ENCODE peak calls at places on chromosomes 1 and 21, in six cellular contexts. One of them, this sample, is unnamed.

GRCh38 chr1:10765734-10766478 is 30.5 kb downstream of the CASZ1 start:
- DNase-seq in Kasumi-1: no peak
- DNase-seq in midbrain: no peak
- DNase-seq in AG09319: no peak
- DNase-seq in adipocyte: no peak
- DNase-seq in CD4-positive, alpha-beta memory T cell: no peak
- DNase-seq in this sample: no peak

GRCh38 chr1:61012365-61012764 is 70.0 kb upstream of the NFIA start:
- DNase-seq in Kasumi-1: no peak
- DNase-seq in midbrain: no peak
- DNase-seq in AG09319: no peak
- DNase-seq in adipocyte: no peak
- DNase-seq in CD4-positive, alpha-beta memory T cell: no peak
- DNase-seq in this sample: no peak

GRCh38 chr1:39623053-39623452 is 16.4 kb downstream of the HEYL start:
- DNase-seq in Kasumi-1: no peak
- DNase-seq in midbrain: peak; percentile 64
- DNase-seq in AG09319: no peak
- DNase-seq in adipocyte: no peak
- DNase-seq in CD4-positive, alpha-beta memory T cell: no peak
- DNase-seq in this sample: no peak

GRCh38 chr1:14220324-14220723 is 378.2 kb upstream of the KAZN start:
- DNase-seq in Kasumi-1: no peak
- DNase-seq in midbrain: no peak
- DNase-seq in AG09319: no peak
- DNase-seq in adipocyte: no peak
- DNase-seq in CD4-positive, alpha-beta memory T cell: no peak
- DNase-seq in this sample: no peak

GRCh38 chr1:161721738-161722343 is 497 bp downstream of the FCRLB start:
- DNase-seq in Kasumi-1: peak; percentile 64
- DNase-seq in midbrain: no peak
- DNase-seq in AG09319: no peak
- DNase-seq in adipocyte: peak; percentile 18
- DNase-seq in CD4-positive, alpha-beta memory T cell: no peak
- DNase-seq in this sample: no peak

GRCh38 chr1:153790282-153790995 is 15.2 kb downstream of the SLC27A3 start:
- DNase-seq in Kasumi-1: peak; percentile 74
- DNase-seq in midbrain: peak; percentile 84
- DNase-seq in AG09319: peak; percentile 71
- DNase-seq in adipocyte: peak; percentile 64
- DNase-seq in CD4-positive, alpha-beta memory T cell: no peak
- DNase-seq in this sample: no peak

GRCh38 chr1:94974824-94975223 is 47.9 kb upstream of the CNN3 start:
- DNase-seq in Kasumi-1: no peak
- DNase-seq in midbrain: no peak
- DNase-seq in AG09319: no peak
- DNase-seq in adipocyte: peak; percentile 59
- DNase-seq in CD4-positive, alpha-beta memory T cell: no peak
- DNase-seq in this sample: no peak

GRCh38 chr21:20308586-20308985 is 689.6 kb upstream of the NCAM2 start:
- DNase-seq in Kasumi-1: no peak
- DNase-seq in midbrain: no peak
- DNase-seq in AG09319: no peak
- DNase-seq in adipocyte: no peak
- DNase-seq in CD4-positive, alpha-beta memory T cell: no peak
- DNase-seq in this sample: no peak

GRCh38 chr1:115814685-115815398 is 26.1 kb downstream of the NHLH2 start:
- DNase-seq in Kasumi-1: no peak
- DNase-seq in midbrain: no peak
- DNase-seq in AG09319: no peak
- DNase-seq in adipocyte: no peak
- DNase-seq in CD4-positive, alpha-beta memory T cell: no peak
- DNase-seq in this sample: no peak

GRCh38 chr1:29865051-29865450 is 628.7 kb downstream of the PTPRU start:
- DNase-seq in Kasumi-1: no peak
- DNase-seq in midbrain: no peak
- DNase-seq in AG09319: no peak
- DNase-seq in adipocyte: no peak
- DNase-seq in CD4-positive, alpha-beta memory T cell: no peak
- DNase-seq in this sample: no peak

GRCh38 chr1:212699104-212699838 is 369 bp downstream of the BATF3 start:
- DNase-seq in Kasumi-1: peak; percentile 51
- DNase-seq in midbrain: peak; percentile 2
- DNase-seq in AG09319: no peak
- DNase-seq in adipocyte: peak; percentile 71
- DNase-seq in CD4-positive, alpha-beta memory T cell: peak; percentile 29
- DNase-seq in this sample: no peak

GRCh38 chr1:161071886-161072371 is 2.2 kb upstream of the ARHGAP30 start:
- DNase-seq in Kasumi-1: peak; percentile 70
- DNase-seq in midbrain: peak; percentile 14
- DNase-seq in AG09319: peak; percentile 14
- DNase-seq in adipocyte: peak; percentile 29
- DNase-seq in CD4-positive, alpha-beta memory T cell: peak; percentile 37
- DNase-seq in this sample: no peak

GRCh38 chr1:161727343-161727924 is 6.1 kb downstream of the FCRLB start:
- DNase-seq in Kasumi-1: no peak
- DNase-seq in midbrain: no peak
- DNase-seq in AG09319: no peak
- DNase-seq in adipocyte: peak; percentile 59
- DNase-seq in CD4-positive, alpha-beta memory T cell: peak; percentile 73
- DNase-seq in this sample: no peak

GRCh38 chr1:1614954-1615255 is 395 bp upstream of the MIB2 start:
- DNase-seq in Kasumi-1: no peak
- DNase-seq in midbrain: no peak
- DNase-seq in AG09319: no peak
- DNase-seq in adipocyte: no peak
- DNase-seq in CD4-positive, alpha-beta memory T cell: no peak
- DNase-seq in this sample: no peak

GRCh38 chr1:162136760-162137537 is 67.5 kb downstream of the NOS1AP start:
- DNase-seq in Kasumi-1: no peak
- DNase-seq in midbrain: no peak
- DNase-seq in AG09319: peak; percentile 20
- DNase-seq in adipocyte: peak; percentile 76
- DNase-seq in CD4-positive, alpha-beta memory T cell: no peak
- DNase-seq in this sample: no peak

GRCh38 chr1:15146971-15147376 is 6.6 kb upstream of the TMEM51 start:
- DNase-seq in Kasumi-1: no peak
- DNase-seq in midbrain: no peak
- DNase-seq in AG09319: no peak
- DNase-seq in adipocyte: no peak
- DNase-seq in CD4-positive, alpha-beta memory T cell: no peak
- DNase-seq in this sample: no peak

GRCh38 chr1:89894802-89895201 is 74.0 kb downstream of the LRRC8D start:
- DNase-seq in Kasumi-1: no peak
- DNase-seq in midbrain: no peak
- DNase-seq in AG09319: no peak
- DNase-seq in adipocyte: no peak
- DNase-seq in CD4-positive, alpha-beta memory T cell: no peak
- DNase-seq in this sample: no peak

GRCh38 chr1:73839922-73840321 is 358.1 kb downstream of the LRRIQ3 start:
- DNase-seq in Kasumi-1: peak; percentile 37
- DNase-seq in midbrain: no peak
- DNase-seq in AG09319: no peak
- DNase-seq in adipocyte: peak; percentile 40
- DNase-seq in CD4-positive, alpha-beta memory T cell: no peak
- DNase-seq in this sample: no peak

GRCh38 chr1:39540504-39541031 is 36.0 kb downstream of the PABPC4 start:
- DNase-seq in Kasumi-1: no peak
- DNase-seq in midbrain: peak; percentile 43
- DNase-seq in AG09319: no peak
- DNase-seq in adipocyte: no peak
- DNase-seq in CD4-positive, alpha-beta memory T cell: no peak
- DNase-seq in this sample: peak; percentile 38

GRCh38 chr1:234961468-234962339 is 166.9 kb downstream of the TOMM20 start:
- DNase-seq in Kasumi-1: peak; percentile 60
- DNase-seq in midbrain: no peak
- DNase-seq in AG09319: peak; percentile 92
- DNase-seq in adipocyte: peak; percentile 86
- DNase-seq in CD4-positive, alpha-beta memory T cell: no peak
- DNase-seq in this sample: no peak

GRCh38 chr1:174215766-174216165 is 56.4 kb downstream of the RABGAP1L start:
- DNase-seq in Kasumi-1: no peak
- DNase-seq in midbrain: no peak
- DNase-seq in AG09319: no peak
- DNase-seq in adipocyte: no peak
- DNase-seq in CD4-positive, alpha-beta memory T cell: no peak
- DNase-seq in this sample: no peak

GRCh38 chr1:161705537-161705936 is 1.5 kb upstream of the FCRLA start:
- DNase-seq in Kasumi-1: no peak
- DNase-seq in midbrain: no peak
- DNase-seq in AG09319: no peak
- DNase-seq in adipocyte: no peak
- DNase-seq in CD4-positive, alpha-beta memory T cell: no peak
- DNase-seq in this sample: no peak

GRCh38 chr1:25055961-25056360 is 125.9 kb upstream of the RUNX3 start:
- DNase-seq in Kasumi-1: no peak
- DNase-seq in midbrain: no peak
- DNase-seq in AG09319: no peak
- DNase-seq in adipocyte: no peak
- DNase-seq in CD4-positive, alpha-beta memory T cell: no peak
- DNase-seq in this sample: no peak

GRCh38 chr1:204837440-204838084 is 33.1 kb upstream of the NFASC start:
- DNase-seq in Kasumi-1: peak; percentile 64
- DNase-seq in midbrain: peak; percentile 23
- DNase-seq in AG09319: peak; percentile 32
- DNase-seq in adipocyte: peak; percentile 71
- DNase-seq in CD4-positive, alpha-beta memory T cell: peak; percentile 13
- DNase-seq in this sample: no peak

GRCh38 chr1:153984125-153984899 is 1.8 kb downstream of the RAB13 start:
- DNase-seq in Kasumi-1: no peak
- DNase-seq in midbrain: no peak
- DNase-seq in AG09319: no peak
- DNase-seq in adipocyte: no peak
- DNase-seq in CD4-positive, alpha-beta memory T cell: no peak
- DNase-seq in this sample: no peak

GRCh38 chr1:175016073-175016722 is 7.0 kb downstream of the MRPS14 start:
- DNase-seq in Kasumi-1: no peak
- DNase-seq in midbrain: no peak
- DNase-seq in AG09319: no peak
- DNase-seq in adipocyte: peak; percentile 69
- DNase-seq in CD4-positive, alpha-beta memory T cell: no peak
- DNase-seq in this sample: no peak

GRCh38 chr1:1419812-1420653 is 1.0 kb downstream of the ANKRD65 start:
- DNase-seq in Kasumi-1: no peak
- DNase-seq in midbrain: peak; percentile 43
- DNase-seq in AG09319: no peak
- DNase-seq in adipocyte: peak; percentile 37
- DNase-seq in CD4-positive, alpha-beta memory T cell: no peak
- DNase-seq in this sample: no peak

GRCh38 chr1:248863011-248863881 is 4.4 kb upstream of the ZNF692 start:
- DNase-seq in Kasumi-1: peak; percentile 79
- DNase-seq in midbrain: peak; percentile 76
- DNase-seq in AG09319: peak; percentile 23
- DNase-seq in adipocyte: peak; percentile 88
- DNase-seq in CD4-positive, alpha-beta memory T cell: peak; percentile 70
- DNase-seq in this sample: peak; percentile 74

GRCh38 chr1:78624035-78624434 is 3.8 kb downstream of the IFI44L start:
- DNase-seq in Kasumi-1: no peak
- DNase-seq in midbrain: no peak
- DNase-seq in AG09319: no peak
- DNase-seq in adipocyte: no peak
- DNase-seq in CD4-positive, alpha-beta memory T cell: no peak
- DNase-seq in this sample: no peak

GRCh38 chr1:6731905-6732304 is 30.3 kb upstream of the DNAJC11 start:
- DNase-seq in Kasumi-1: no peak
- DNase-seq in midbrain: no peak
- DNase-seq in AG09319: no peak
- DNase-seq in adipocyte: no peak
- DNase-seq in CD4-positive, alpha-beta memory T cell: no peak
- DNase-seq in this sample: no peak

GRCh38 chr1:27992271-27992670 is 32.5 kb downstream of the XKR8 start:
- DNase-seq in Kasumi-1: peak; percentile 78
- DNase-seq in midbrain: no peak
- DNase-seq in AG09319: no peak
- DNase-seq in adipocyte: no peak
- DNase-seq in CD4-positive, alpha-beta memory T cell: peak; percentile 56
- DNase-seq in this sample: no peak

GRCh38 chr1:116116040-116116439 is 4.8 kb downstream of the MAB21L3 start:
- DNase-seq in Kasumi-1: no peak
- DNase-seq in midbrain: no peak
- DNase-seq in AG09319: no peak
- DNase-seq in adipocyte: no peak
- DNase-seq in CD4-positive, alpha-beta memory T cell: no peak
- DNase-seq in this sample: no peak

GRCh38 chr1:226816585-226816984 is 53.8 kb upstream of the PSEN2 start:
- DNase-seq in Kasumi-1: no peak
- DNase-seq in midbrain: no peak
- DNase-seq in AG09319: no peak
- DNase-seq in adipocyte: peak; percentile 3
- DNase-seq in CD4-positive, alpha-beta memory T cell: no peak
- DNase-seq in this sample: no peak

GRCh38 chr1:182977480-182977879 is 24.5 kb upstream of the SHCBP1L start:
- DNase-seq in Kasumi-1: no peak
- DNase-seq in midbrain: no peak
- DNase-seq in AG09319: no peak
- DNase-seq in adipocyte: no peak
- DNase-seq in CD4-positive, alpha-beta memory T cell: no peak
- DNase-seq in this sample: no peak

GRCh38 chr1:1299686-1300351 is 7.9 kb downstream of the ACAP3 start:
- DNase-seq in Kasumi-1: peak; percentile 12
- DNase-seq in midbrain: no peak
- DNase-seq in AG09319: no peak
- DNase-seq in adipocyte: no peak
- DNase-seq in CD4-positive, alpha-beta memory T cell: peak; percentile 31
- DNase-seq in this sample: no peak

GRCh38 chr1:74824497-74825107 is 91.7 kb downstream of the TYW3 start:
- DNase-seq in Kasumi-1: no peak
- DNase-seq in midbrain: no peak
- DNase-seq in AG09319: no peak
- DNase-seq in adipocyte: no peak
- DNase-seq in CD4-positive, alpha-beta memory T cell: no peak
- DNase-seq in this sample: no peak